ENCODE peak calls at places on chromosomes 12 and 14, in ten cellular contexts. C is stimulated activated naive CD8-positive, alpha-beta T cell treated with anti-CD3 and anti-CD28 coated beads, Interleukin-15, Interleukin-2, amounts not matched to agents 100 U/mL and 50 U/mL, for 24 hours; Q is right cardiac atrium; I is sigmoid colon; N is NCI-H1092; J is skeletal muscle cell; Z is CMK; H is H9; R is H7; M is stimulated activated CD4-positive, alpha-beta T cell treated with anti-CD3 and anti-CD28 coated beads, Interleukin-4, amount 100 ng/mL, for 48 hours. E is an unnamed sample.

GRCh38 chr12:124240493-124240892 is 54.4 kb upstream of the RFLNA start:
- DNase-seq in C (no peak), Q (no peak), I (no peak), N (no peak), J (no peak), Z (peak), H (peak), R (peak), M (no peak), E (peak)

GRCh38 chr12:42921741-42922511 is 332.4 kb upstream of the PRICKLE1 start:
- DNase-seq in C (no peak), Q (no peak), I (no peak), N (no peak), J (no peak), Z (no peak), H (no peak), R (no peak), M (no peak), E (no peak)

GRCh38 chr14:61101803-61102548 is 120.9 kb downstream of the SLC38A6 start:
- DNase-seq in C (no peak), Q (no peak), I (no peak), N (no peak), J (no peak), Z (no peak), H (peak), R (peak), M (no peak), E (no peak)

GRCh38 chr14:45104571-45104970 is 20.7 kb downstream of the PRPF39 start:
- DNase-seq in C (no peak), Q (no peak), I (no peak), N (no peak), J (no peak), Z (no peak), H (no peak), R (no peak), M (no peak), E (no peak)

GRCh38 chr14:92481811-92482559 is 31.6 kb upstream of the RIN3 start:
- DNase-seq in C (no peak), Q (no peak), I (no peak), N (no peak), J (no peak), Z (no peak), H (peak), R (no peak), M (no peak), E (no peak)

GRCh38 chr12:30746190-30746589 is 8.6 kb downstream of the CAPRIN2 start:
- DNase-seq in C (no peak), Q (no peak), I (no peak), N (no peak), J (no peak), Z (no peak), H (no peak), R (no peak), M (no peak), E (no peak)

GRCh38 chr12:108700833-108701450 is 30.4 kb downstream of the CORO1C start:
- DNase-seq in C (no peak), Q (no peak), I (no peak), N (no peak), J (no peak), Z (no peak), H (no peak), R (no peak), M (no peak), E (peak)

GRCh38 chr14:91274796-91275195 is 30.3 kb upstream of the GPR68 start:
- DNase-seq in C (no peak), Q (no peak), I (no peak), N (no peak), J (no peak), Z (no peak), H (no peak), R (no peak), M (no peak), E (no peak)

GRCh38 chr12:57258977-57259970 is 8.3 kb upstream of the STAC3 start:
- DNase-seq in C (no peak), Q (peak), I (no peak), N (no peak), J (no peak), Z (no peak), H (no peak), R (no peak), M (no peak), E (no peak)

GRCh38 chr14:72172075-72172474 is 239.8 kb downstream of the RGS6 start:
- DNase-seq in C (no peak), Q (no peak), I (no peak), N (no peak), J (no peak), Z (no peak), H (no peak), R (no peak), M (no peak), E (no peak)

GRCh38 chr12:96015672-96016071 is 19.5 kb upstream of the HAL start:
- DNase-seq in C (no peak), Q (no peak), I (no peak), N (no peak), J (no peak), Z (no peak), H (peak), R (no peak), M (no peak), E (peak)

GRCh38 chr12:88243886-88244491 is 101.9 kb downstream of the TMTC3 start:
- DNase-seq in C (no peak), Q (no peak), I (no peak), N (no peak), J (no peak), Z (no peak), H (no peak), R (peak), M (no peak), E (no peak)

GRCh38 chr14:65958664-65959562 is 527.3 kb upstream of the CCDC196 start:
- DNase-seq in C (no peak), Q (no peak), I (no peak), N (peak), J (no peak), Z (no peak), H (no peak), R (peak), M (no peak), E (peak)

GRCh38 chr12:54596526-54596946 is 8.1 kb upstream of the PPP1R1A start:
- DNase-seq in C (peak), Q (peak), I (peak), N (peak), J (no peak), Z (peak), H (peak), R (peak), M (peak), E (peak)

GRCh38 chr14:73266317-73266716 is 29.0 kb downstream of the PAPLN start:
- DNase-seq in C (no peak), Q (no peak), I (no peak), N (no peak), J (no peak), Z (no peak), H (no peak), R (peak), M (no peak), E (no peak)

GRCh38 chr14:36973806-36974442 is 198.5 kb downstream of the SLC25A21 start:
- DNase-seq in C (no peak), Q (no peak), I (no peak), N (no peak), J (peak), Z (no peak), H (no peak), R (no peak), M (no peak), E (no peak)

GRCh38 chr14:51607677-51608076 is 44.0 kb upstream of the FRMD6 start:
- DNase-seq in C (no peak), Q (no peak), I (no peak), N (no peak), J (peak), Z (no peak), H (no peak), R (no peak), M (no peak), E (no peak)

GRCh38 chr14:68583527-68584275 is 209.2 kb downstream of the ZFP36L1 start:
- DNase-seq in C (no peak), Q (no peak), I (no peak), N (no peak), J (no peak), Z (no peak), H (no peak), R (no peak), M (no peak), E (no peak)

GRCh38 chr14:30340495-30340894 is 218.5 kb upstream of the G2E3 start:
- DNase-seq in C (no peak), Q (no peak), I (no peak), N (no peak), J (no peak), Z (no peak), H (no peak), R (no peak), M (no peak), E (no peak)

GRCh38 chr14:76918176-76918750 is 92.1 kb downstream of the LRRC74A start:
- DNase-seq in C (no peak), Q (peak), I (peak), N (peak), J (peak), Z (no peak), H (no peak), R (peak), M (no peak), E (no peak)

GRCh38 chr12:21751517-21751916 is 23.0 kb downstream of the KCNJ8 start:
- DNase-seq in C (no peak), Q (no peak), I (no peak), N (no peak), J (peak), Z (no peak), H (no peak), R (no peak), M (no peak), E (peak)

GRCh38 chr14:51478241-51478640 is 173.5 kb upstream of the FRMD6 start:
- DNase-seq in C (no peak), Q (no peak), I (no peak), N (no peak), J (no peak), Z (no peak), H (no peak), R (no peak), M (no peak), E (no peak)

GRCh38 chr12:64611430-64612286 is 1.4 kb downstream of the RASSF3 start:
- DNase-seq in C (peak), Q (peak), I (peak), N (no peak), J (no peak), Z (no peak), H (no peak), R (peak), M (no peak), E (no peak)

GRCh38 chr14:93976477-93977057 is at the start of gene ASB2:
- DNase-seq in C (no peak), Q (no peak), I (peak), N (no peak), J (no peak), Z (no peak), H (no peak), R (no peak), M (no peak), E (no peak)

GRCh38 chr14:61382842-61383241 is 61.5 kb downstream of the PRKCH start:
- DNase-seq in C (no peak), Q (no peak), I (no peak), N (no peak), J (no peak), Z (no peak), H (no peak), R (no peak), M (no peak), E (no peak)

GRCh38 chr14:58118097-58118496 is 33.9 kb downstream of the ARMH4 start:
- DNase-seq in C (no peak), Q (no peak), I (no peak), N (no peak), J (no peak), Z (no peak), H (no peak), R (no peak), M (no peak), E (no peak)

GRCh38 chr14:94707494-94707893 is 62.4 kb downstream of the GSC start:
- DNase-seq in C (no peak), Q (no peak), I (no peak), N (no peak), J (no peak), Z (no peak), H (peak), R (peak), M (no peak), E (peak)

GRCh38 chr12:8609061-8609570 is 3.5 kb downstream of the AICDA start:
- DNase-seq in C (no peak), Q (no peak), I (no peak), N (no peak), J (no peak), Z (no peak), H (peak), R (peak), M (no peak), E (peak)